ENCODE peak calls at places on chromosomes 4 and X, in four cellular contexts. M, T, D and Y are unnamed samples.

GRCh38 chr4:109701566-109702399 is 1.5 kb downstream of the CASP6 start:
- DNase-seq in M (no peak), T (peak; percentile 52), D (no peak), Y (no peak)

GRCh38 chr4:2321279-2322196 is 59.6 kb upstream of the MXD4 start:
- DNase-seq in M (no peak), T (no peak), D (no peak), Y (peak; percentile 57)

GRCh38 chrX:2967998-2968909 is 38.1 kb upstream of the ARSH start:
- DNase-seq in M (no peak), T (peak; percentile 16), D (peak; percentile 29), Y (no peak)

GRCh38 chr4:8652181-8653078 is 59.9 kb downstream of the CPZ start:
- DNase-seq in M (no peak), T (no peak), D (no peak), Y (peak; percentile 40)

GRCh38 chr4:3388461-3389185 is 53.1 kb upstream of the HGFAC start:
- DNase-seq in M (no peak), T (no peak), D (peak; percentile 73), Y (peak; percentile 76)

GRCh38 chr4:123412700-123413512 is 16.3 kb downstream of the SPRY1 start:
- DNase-seq in M (no peak), T (no peak), D (no peak), Y (no peak)

GRCh38 chr4:83358410-83358809 is 23.8 kb upstream of the HPSE start:
- DNase-seq in M (no peak), T (no peak), D (peak; percentile 73), Y (no peak)

GRCh38 chr4:172601195-172601594 is 567.4 kb upstream of the GALNT7 start:
- DNase-seq in M (no peak), T (no peak), D (no peak), Y (no peak)

GRCh38 chrX:10685923-10686595 is 65.7 kb upstream of the MID1 start:
- DNase-seq in M (no peak), T (no peak), D (peak; percentile 25), Y (no peak)

GRCh38 chr4:116469582-116469981 is 615.8 kb downstream of the TRAM1L1 start:
- DNase-seq in M (no peak), T (no peak), D (no peak), Y (no peak)
- TF ChIP-seq POLR2A in M (no peak), T (no peak), D (no peak), Y (no peak)

DNA sequence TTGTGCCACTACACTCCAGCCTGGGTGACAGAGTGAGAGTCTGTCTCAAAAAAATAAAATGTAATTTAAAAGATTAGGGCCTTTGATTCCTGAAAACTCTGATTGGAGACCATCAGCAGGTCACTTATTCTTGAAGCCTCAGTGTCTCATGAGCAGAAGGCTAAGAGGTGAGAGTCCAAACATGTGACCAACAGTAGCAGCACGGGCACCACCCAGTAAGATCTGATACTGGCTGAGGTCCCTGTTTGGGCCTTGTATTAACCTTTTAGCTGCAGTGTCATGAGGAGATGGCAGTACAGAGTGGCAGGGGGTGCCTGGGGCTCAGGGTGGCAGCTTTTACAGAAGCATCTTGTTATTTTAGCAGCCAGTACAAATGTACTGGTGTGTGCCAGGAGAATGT is 89.3 kb downstream of the FHDC1 start:
- DNase-seq in M (no peak), T (peak; percentile 19), D (no peak), Y (no peak)
- TF ChIP-seq POLR2A in M (no peak), T (no peak), D (no peak), Y (no peak)

GRCh38 chrX:152824841-152825374 is 5.6 kb downstream of the CETN2 start:
- DNase-seq in M (no peak), T (no peak), D (peak; percentile 41), Y (no peak)

GRCh38 chrX:152831391-152831790 is 528 bp downstream of the NSDHL start:
- DNase-seq in M (no peak), T (no peak), D (no peak), Y (no peak)

GRCh38 chrX:152832520-152832919 is 1.7 kb downstream of the NSDHL start:
- DNase-seq in M (no peak), T (no peak), D (no peak), Y (no peak)

GRCh38 chrX:152833378-152833777 is 2.5 kb downstream of the NSDHL start:
- DNase-seq in M (no peak), T (no peak), D (no peak), Y (no peak)

GRCh38 chrX:152830312-152831305 is at the start of the genes CETN2 and NSDHL:
- DNase-seq in M (peak; percentile 86), T (peak; percentile 96), D (peak; percentile 93), Y (peak; percentile 96)
- TF ChIP-seq POLR2A in M (no peak), T (peak; percentile 63), D (peak; percentile 82), Y (no peak)

DNA sequence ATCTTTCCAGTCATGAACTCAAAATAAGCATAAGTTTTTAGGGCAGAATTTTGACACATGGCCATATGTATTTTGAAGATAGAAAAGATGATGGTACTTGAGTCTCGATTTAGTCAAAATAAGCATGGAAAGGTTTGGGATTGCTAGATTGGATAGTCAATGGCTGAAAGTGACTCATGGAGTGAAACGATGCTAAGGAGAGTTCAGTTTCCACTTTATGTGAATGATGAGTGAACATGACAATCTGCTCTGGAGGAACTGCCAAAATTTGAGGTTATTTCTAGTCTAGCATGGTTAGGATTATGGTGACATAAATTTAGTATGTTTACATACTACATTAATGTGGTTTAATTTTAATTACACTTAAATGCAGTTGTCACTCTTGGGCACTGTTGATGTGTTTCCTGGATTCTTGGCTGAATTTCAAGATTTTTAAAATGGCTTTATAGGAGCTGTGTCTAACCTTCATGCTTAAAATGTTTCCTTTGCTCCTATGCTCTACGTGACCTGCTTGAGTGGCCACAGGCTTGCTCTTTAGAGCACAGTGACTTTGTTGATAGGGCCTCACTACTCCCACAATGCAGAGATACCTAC is 17.1 kb downstream of the DDX3X start:
- DNase-seq in M (no peak), T (no peak), D (peak; percentile 22), Y (no peak)
- TF ChIP-seq POLR2A in M (no peak), T (no peak), D (no peak), Y (no peak)

DNA sequence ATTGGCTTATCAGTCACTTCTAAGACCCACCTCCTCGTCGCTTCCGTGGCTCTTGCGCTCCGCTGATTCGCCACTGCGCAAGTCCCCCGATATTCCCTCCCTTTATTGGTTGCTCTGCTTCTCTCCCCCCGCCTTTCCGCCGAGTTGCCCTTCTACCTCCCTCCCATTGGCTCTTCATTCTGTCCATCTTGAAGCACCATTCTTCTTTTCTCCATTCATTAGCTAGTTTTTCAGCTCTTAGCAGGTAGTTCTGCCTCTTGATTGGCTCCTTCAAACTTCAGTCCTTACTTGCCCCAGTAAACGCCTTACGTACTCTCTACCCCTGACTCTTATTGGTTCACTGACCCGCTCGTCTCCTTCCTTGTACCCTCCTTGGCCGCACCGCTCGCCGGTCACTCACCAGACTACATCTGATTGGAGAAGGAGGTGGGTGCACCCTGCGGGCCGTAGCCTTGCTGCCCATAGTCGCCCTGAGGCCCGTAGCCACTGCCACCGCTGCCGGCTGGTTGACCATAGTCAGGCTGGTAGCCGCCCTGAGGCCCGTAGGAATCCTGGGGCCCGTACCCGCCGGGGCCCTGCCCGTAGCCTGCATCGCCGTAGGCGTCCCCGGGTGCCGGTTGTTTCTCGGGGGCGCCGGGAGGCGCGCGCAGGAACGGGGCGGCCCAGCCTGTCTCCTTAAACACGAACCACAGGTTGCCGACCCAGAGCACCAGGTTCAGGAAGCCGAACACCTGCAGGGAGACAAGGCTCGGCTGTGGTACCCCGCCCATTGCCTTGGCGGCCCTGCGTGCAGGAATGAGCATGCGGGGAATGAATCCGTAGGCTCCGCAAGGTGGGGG is 5.1 kb upstream of the PRICKLE3 start:
- DNase-seq in M (peak; percentile 99), T (peak; percentile 90), D (peak; percentile 100), Y (peak; percentile 94)
- TF ChIP-seq POLR2A in M (peak; percentile 70), T (peak; percentile 86), D (peak; percentile 33), Y (no peak)

DNA sequence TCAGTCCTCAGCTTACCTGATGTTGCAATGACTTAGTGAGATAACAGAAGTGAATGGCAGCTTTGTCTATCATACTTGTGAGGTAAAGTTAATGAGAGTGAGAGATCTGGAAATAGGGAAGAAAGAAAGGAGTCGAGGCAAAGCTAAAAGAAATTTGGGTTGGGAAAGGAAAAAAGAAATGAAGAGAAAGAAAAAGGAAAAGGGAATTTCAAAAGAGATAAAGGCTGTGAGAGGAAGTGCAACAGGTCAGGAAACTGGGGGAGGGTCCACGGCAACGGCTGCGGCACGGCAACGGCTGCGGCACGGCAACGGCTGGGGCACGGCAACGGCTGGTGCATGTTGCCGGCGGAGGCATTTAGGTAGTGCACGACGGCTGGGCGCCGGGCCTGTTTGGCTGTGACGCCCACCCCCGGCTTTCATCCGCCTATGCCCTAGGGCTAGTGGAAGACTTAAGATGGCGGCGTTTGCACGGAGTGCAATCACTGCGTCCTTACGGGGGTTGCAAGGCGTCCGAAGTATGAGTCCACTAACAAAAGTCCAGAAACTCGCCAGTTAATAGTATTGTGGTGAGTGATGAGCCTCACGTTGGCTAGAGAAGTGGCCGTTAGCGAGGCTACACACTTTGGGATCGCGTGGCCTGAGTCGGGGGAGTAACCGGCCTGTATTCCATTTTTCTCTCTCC is 359.9 kb upstream of the ZCCHC13 start:
- DNase-seq in M (peak; percentile 70), T (peak; percentile 92), D (peak; percentile 91), Y (peak; percentile 98)
- TF ChIP-seq POLR2A in M (peak; percentile 62), T (peak; percentile 50), D (peak; percentile 85), Y (no peak)

GRCh38 chrX:123732679-123733363 is at the start of gene THOC2:
- DNase-seq in M (peak; percentile 62), T (peak; percentile 87), D (peak; percentile 82), Y (peak; percentile 92)
- TF ChIP-seq POLR2A in M (peak; percentile 34), T (peak; percentile 46), D (peak; percentile 69), Y (no peak)

GRCh38 chr4:77697860-77698599 is 92.4 kb downstream of the CXCL13 start:
- DNase-seq in M (peak; percentile 29), T (peak; percentile 53), D (peak; percentile 67), Y (no peak)

GRCh38 chr4:77695769-77696168 is 90.1 kb downstream of the CXCL13 start:
- DNase-seq in M (peak; percentile 86), T (no peak), D (peak; percentile 97), Y (no peak)

DNA sequence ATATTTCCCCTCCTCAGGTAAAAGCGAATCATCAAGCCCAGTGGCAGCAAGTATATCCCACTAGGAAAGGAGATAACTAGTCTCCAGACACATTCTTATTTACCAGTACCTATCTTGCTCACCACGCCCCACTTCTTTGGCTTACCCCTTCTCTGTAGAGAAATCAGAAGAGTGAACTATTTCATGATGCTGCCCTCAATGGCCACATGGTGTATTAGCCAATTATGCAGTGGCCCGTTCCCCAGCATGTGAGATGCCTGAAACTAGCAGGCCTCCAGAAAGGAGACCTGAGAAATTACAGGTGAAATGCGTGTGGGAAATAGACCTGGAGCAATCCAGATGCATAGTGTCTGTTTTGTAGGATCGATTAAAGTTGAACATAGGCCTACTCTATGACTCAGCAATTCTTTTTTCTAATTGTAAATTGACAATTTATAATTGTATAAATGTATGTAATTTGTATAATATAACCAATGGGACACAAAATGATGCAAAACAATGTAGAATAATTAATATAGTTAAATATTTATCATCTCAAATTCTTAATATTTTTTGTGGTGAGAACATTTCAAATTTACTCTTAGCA is 87.3 kb downstream of the CXCL13 start:
- DNase-seq in M (no peak), T (no peak), D (no peak), Y (no peak)
- TF ChIP-seq POLR2A in M (no peak), T (no peak), D (no peak), Y (no peak)